ENCODE peak calls at places on chromosome 4, in nine cellular contexts. A, L, T, F, B, R, W, U and Q are unnamed samples.

GRCh38 chr4:10416441-10416840 is 40.8 kb downstream of the ZNF518B start:
- DNase-seq in T (no peak), W (no peak), R (no peak), F (no peak), U (no peak), A (no peak), B (no peak), L (no peak), Q (no peak)

GRCh38 chr4:105650190-105650589 is 58.3 kb downstream of the INTS12 start:
- DNase-seq in T (no peak), F (no peak), W (no peak), U (no peak), B (no peak), R (no peak), L (no peak), A (no peak), Q (no peak)

GRCh38 chr4:186852964-186853391 is 129.3 kb upstream of the FAT1 start:
- DNase-seq in R (no peak), B (no peak), F (no peak), T (no peak), W (no peak), A (no peak), U (no peak), L (no peak), Q (no peak)

GRCh38 chr4:80184791-80185756 is 12.2 kb upstream of the PRDM8 start:
- DNase-seq in B (no peak), W (no peak), T (no peak), R (peak; percentile 21), F (no peak), U (no peak), A (no peak), L (peak; percentile 78), Q (peak; percentile 84)

GRCh38 chr4:142874684-142875083 is 28.6 kb upstream of the INPP4B start:
- DNase-seq in R (no peak), B (no peak), T (no peak), W (no peak), L (no peak), U (no peak), A (no peak), F (no peak), Q (no peak)

GRCh38 chr4:6044276-6044675 is 26.0 kb upstream of the C4orf50 start:
- DNase-seq in A (no peak), B (no peak), F (no peak), W (no peak), L (no peak), U (no peak), T (no peak), R (no peak), Q (no peak)

GRCh38 chr4:71487324-71487677 is 148.5 kb downstream of the SLC4A4 start:
- DNase-seq in B (no peak), L (no peak), F (peak; percentile 10), W (no peak), T (no peak), R (no peak), U (no peak), A (no peak), Q (no peak)

GRCh38 chr4:27194599-27194998 is 334.0 kb downstream of the STIM2 start:
- DNase-seq in R (no peak), U (no peak), T (no peak), A (no peak), F (no peak), L (no peak), W (no peak), B (no peak), Q (no peak)

GRCh38 chr4:53558061-53558801 is 33.1 kb downstream of the LNX1 start:
- DNase-seq in L (no peak), A (no peak), W (no peak), R (no peak), B (no peak), T (no peak), F (no peak), U (no peak), Q (no peak)

GRCh38 chr4:76984788-76985211 is 35.2 kb downstream of the SEPTIN11 start:
- DNase-seq in B (peak; percentile 83), F (no peak), T (no peak), L (no peak), R (peak; percentile 37), W (peak; percentile 24), U (no peak), A (no peak), Q (no peak)
- TF ChIP-seq POLR2AphosphoS5 in B (peak; percentile 84), F (peak; percentile 51), T (no peak), L (peak; percentile 68), R (peak; percentile 79), W (no peak), U (no peak), A (peak; percentile 70), Q (no peak)

DNA sequence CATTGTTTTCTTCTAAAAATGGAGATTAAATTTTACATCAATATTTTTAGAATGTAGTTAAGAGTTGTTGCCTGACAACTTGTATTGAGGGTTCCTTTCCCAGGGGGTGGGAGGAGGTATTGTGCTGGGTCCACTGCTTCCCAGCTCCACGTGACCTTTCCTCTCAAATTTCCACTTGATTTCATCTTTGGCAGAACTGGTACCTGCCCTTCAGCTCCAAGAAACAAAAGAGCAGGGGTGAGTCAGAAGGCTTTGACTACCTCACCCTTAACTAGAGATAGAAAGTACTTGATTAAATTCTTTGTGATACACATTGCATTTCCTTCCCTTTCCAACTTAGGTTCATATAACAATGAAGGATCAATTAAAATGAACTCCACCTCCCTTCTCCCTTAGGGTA is 19.7 kb downstream of the TRIM2 start:
- DNase-seq in L (no peak), F (no peak), W (no peak), B (no peak), U (no peak), R (no peak), T (no peak), A (no peak), Q (no peak)
- TF ChIP-seq POLR2AphosphoS5 in L (no peak), F (peak; percentile 19), W (no peak), B (no peak), U (no peak), R (no peak), T (no peak), A (no peak), Q (no peak)

GRCh38 chr4:154004859-154005520 is 216.1 kb upstream of the SFRP2 start:
- DNase-seq in R (no peak), A (no peak), T (no peak), B (no peak), F (no peak), L (no peak), U (no peak), W (no peak), Q (no peak)
- TF ChIP-seq POLR2AphosphoS5 in R (peak; percentile 55), A (peak; percentile 68), T (no peak), B (peak; percentile 41), F (peak; percentile 58), L (no peak), U (no peak), W (no peak), Q (no peak)

GRCh38 chr4:176320340-176320975 is 692 bp downstream of the SPCS3 start:
- DNase-seq in T (peak; percentile 31), B (peak; percentile 95), U (peak; percentile 70), A (peak; percentile 81), F (peak; percentile 79), L (peak; percentile 97), R (peak; percentile 91), W (no peak), Q (peak; percentile 99)
- TF ChIP-seq POLR2AphosphoS5 in T (peak; percentile 37), B (no peak), U (no peak), A (no peak), F (no peak), L (peak; percentile 21), R (peak; percentile 40), W (no peak), Q (peak; percentile 78)